ENCODE peak calls at places on chromosomes 1 and 21, in ten cellular contexts. X, C, Z, A, Y, E, S, O, V and J are unnamed samples.

GRCh38 chr21:44354775-44355771 is 1.7 kb downstream of the TRPM2 start:
- DNase-seq in X (no peak), C (no peak), Z (peak; percentile 31), A (no peak), Y (no peak), E (no peak), S (no peak), O (no peak), V (no peak), J (no peak)

GRCh38 chr1:230057681-230058565 is 9.1 kb upstream of the GALNT2 start:
- DNase-seq in X (no peak), C (peak; percentile 30), Z (no peak), A (peak; percentile 65), Y (no peak), E (no peak), S (no peak), O (no peak), V (no peak), J (no peak)

GRCh38 chr1:202154766-202155477 is 5.5 kb downstream of the PTPN7 start:
- DNase-seq in X (peak; percentile 82), C (peak; percentile 91), Z (peak; percentile 46), A (no peak), Y (no peak), E (peak; percentile 46), S (peak; percentile 33), O (peak; percentile 31), V (no peak), J (no peak)

GRCh38 chr1:99441234-99442095 is 177.2 kb downstream of the PLPPR4 start:
- DNase-seq in X (peak; percentile 41), C (no peak), Z (no peak), A (no peak), Y (no peak), E (no peak), S (peak; percentile 73), O (no peak), V (no peak), J (no peak)

GRCh38 chr1:114330451-114330983 is 176.8 kb upstream of the SYT6 start:
- DNase-seq in X (no peak), C (no peak), Z (no peak), A (no peak), Y (no peak), E (no peak), S (no peak), O (no peak), V (no peak), J (no peak)

GRCh38 chr1:245263701-245264100 is 108.9 kb downstream of the KIF26B start:
- DNase-seq in X (peak; percentile 54), C (no peak), Z (no peak), A (no peak), Y (no peak), E (no peak), S (no peak), O (no peak), V (no peak), J (no peak)

GRCh38 chr1:108854226-108855019 is 2.5 kb downstream of the AKNAD1 start:
- DNase-seq in X (peak; percentile 27), C (no peak), Z (no peak), A (no peak), Y (no peak), E (no peak), S (no peak), O (no peak), V (no peak), J (no peak)

GRCh38 chr1:30473920-30474817 is 249.2 kb downstream of the MATN1 start:
- DNase-seq in X (no peak), C (no peak), Z (no peak), A (no peak), Y (no peak), E (no peak), S (no peak), O (no peak), V (no peak), J (no peak)

GRCh38 chr1:54745274-54745673 is 19.0 kb downstream of the PARS2 start:
- DNase-seq in X (no peak), C (no peak), Z (no peak), A (no peak), Y (no peak), E (peak; percentile 51), S (no peak), O (no peak), V (no peak), J (no peak)

GRCh38 chr1:86504895-86505625 is 36.3 kb downstream of the CLCA1 start:
- DNase-seq in X (no peak), C (no peak), Z (no peak), A (no peak), Y (no peak), E (peak; percentile 57), S (peak; percentile 83), O (no peak), V (no peak), J (no peak)

GRCh38 chr1:234409328-234409727 is 36.1 kb downstream of the COA6 start:
- DNase-seq in X (no peak), C (no peak), Z (no peak), A (no peak), Y (no peak), E (no peak), S (no peak), O (no peak), V (no peak), J (no peak)

GRCh38 chr1:202159534-202160371 is 649 bp downstream of the PTPN7 start:
- DNase-seq in X (no peak), C (no peak), Z (peak; percentile 75), A (no peak), Y (no peak), E (no peak), S (no peak), O (no peak), V (no peak), J (no peak)

GRCh38 chr1:51569284-51570062 is 47.4 kb upstream of the OSBPL9 start:
- DNase-seq in X (peak; percentile 58), C (peak; percentile 70), Z (peak; percentile 83), A (no peak), Y (no peak), E (peak; percentile 87), S (peak; percentile 98), O (no peak), V (peak; percentile 40), J (no peak)

GRCh38 chr1:152096931-152097330 is 8.1 kb upstream of the TCHHL1 start:
- DNase-seq in X (no peak), C (no peak), Z (no peak), A (no peak), Y (no peak), E (no peak), S (no peak), O (no peak), V (no peak), J (no peak)

GRCh38 chr1:15430787-15431570 is 7.3 kb upstream of the CTRC start:
- DNase-seq in X (peak; percentile 75), C (peak; percentile 97), Z (peak; percentile 30), A (peak; percentile 94), Y (peak; percentile 67), E (peak; percentile 59), S (peak; percentile 59), O (no peak), V (peak; percentile 68), J (peak; percentile 71)

GRCh38 chr1:29362116-29362515 is 125.8 kb downstream of the PTPRU start:
- DNase-seq in X (no peak), C (peak; percentile 23), Z (no peak), A (no peak), Y (no peak), E (no peak), S (no peak), O (no peak), V (no peak), J (no peak)
- H3K9me3 ChIP-seq in X (no peaks in the 10 kb centered on the region), C (no peaks in the 10 kb centered on the region), Z (no peaks in the 10 kb centered on the region), A (no peaks in the 10 kb centered on the region), Y (no peaks in the 10 kb centered on the region), E (no peaks in the 10 kb centered on the region), S (no peaks in the 10 kb centered on the region), O (no peaks in the 10 kb centered on the region), V (no peaks in the 10 kb centered on the region), J (no peaks in the 10 kb centered on the region)

DNA sequence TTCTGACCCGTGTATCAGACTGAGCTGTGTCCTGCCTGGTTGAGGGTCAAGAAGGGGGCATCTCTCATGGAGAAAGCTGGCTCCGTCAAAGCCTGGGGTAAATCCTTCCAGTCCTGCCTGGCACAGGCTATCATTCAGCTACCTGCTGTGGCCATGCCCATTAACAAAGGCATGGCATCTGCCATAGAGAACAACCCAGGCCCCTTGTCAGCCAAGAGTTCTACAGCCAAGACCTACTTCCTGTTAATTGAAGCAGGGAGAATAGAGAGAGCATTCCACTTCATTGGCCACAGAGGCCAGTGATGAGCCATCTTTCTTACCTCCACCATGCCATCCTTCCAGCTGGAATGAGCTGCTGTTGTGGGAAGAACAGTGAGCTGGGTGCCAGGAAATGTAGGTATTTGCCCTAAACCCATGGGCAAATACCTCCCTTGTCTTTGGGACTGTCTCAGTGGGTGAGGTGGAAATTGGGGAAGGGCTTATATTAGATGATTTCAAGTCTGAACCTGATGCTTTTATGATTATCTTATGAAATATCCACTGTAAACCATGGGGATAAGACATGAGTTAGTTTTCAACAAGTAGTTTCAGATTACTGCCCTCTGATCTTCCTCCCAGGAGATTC is 11.3 kb upstream of the KCNQ4 start:
- DNase-seq in X (no peak), C (no peak), Z (no peak), A (no peak), Y (no peak), E (no peak), S (no peak), O (no peak), V (no peak), J (no peak)
- H3K9me3 ChIP-seq in X (peaks cover 12% of the 10 kb centered on the region), C (peaks cover 11% of the 10 kb centered on the region), Z (no peaks in the 10 kb centered on the region), A (no peaks in the 10 kb centered on the region), Y (no peaks in the 10 kb centered on the region), E (no peaks in the 10 kb centered on the region), S (no peaks in the 10 kb centered on the region), O (no peaks in the 10 kb centered on the region), V (no peaks in the 10 kb centered on the region), J (no peaks in the 10 kb centered on the region)

DNA sequence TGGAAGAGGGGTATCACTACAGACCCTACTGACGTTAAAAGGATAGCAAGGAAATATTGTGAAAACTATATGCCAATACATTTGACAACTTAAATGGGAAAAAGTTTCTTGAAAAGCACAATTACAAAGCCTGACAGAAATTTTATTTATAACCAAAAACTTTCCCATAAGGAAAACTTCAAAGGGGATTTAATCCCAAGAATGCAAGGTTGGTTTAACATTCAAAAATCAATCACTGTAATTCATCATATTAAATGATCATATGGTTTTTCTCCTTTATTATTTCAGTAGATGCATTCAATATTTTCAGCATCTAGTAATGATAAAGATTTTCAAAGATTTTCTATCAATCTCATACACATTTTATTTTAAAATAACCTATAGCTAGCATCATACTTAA is 13.3 kb downstream of the LRRC8C start:
- DNase-seq in X (no peak), C (no peak), Z (no peak), A (no peak), Y (no peak), E (no peak), S (no peak), O (no peak), V (no peak), J (no peak)
- H3K9me3 ChIP-seq in X (peaks cover 7% of the 10 kb centered on the region), C (peaks cover 22% of the 10 kb centered on the region), Z (no peaks in the 10 kb centered on the region), A (no peaks in the 10 kb centered on the region), Y (peaks cover 12% of the 10 kb centered on the region), E (no peaks in the 10 kb centered on the region), S (no peaks in the 10 kb centered on the region), O (no peaks in the 10 kb centered on the region), V (no peaks in the 10 kb centered on the region), J (no peaks in the 10 kb centered on the region)

DNA sequence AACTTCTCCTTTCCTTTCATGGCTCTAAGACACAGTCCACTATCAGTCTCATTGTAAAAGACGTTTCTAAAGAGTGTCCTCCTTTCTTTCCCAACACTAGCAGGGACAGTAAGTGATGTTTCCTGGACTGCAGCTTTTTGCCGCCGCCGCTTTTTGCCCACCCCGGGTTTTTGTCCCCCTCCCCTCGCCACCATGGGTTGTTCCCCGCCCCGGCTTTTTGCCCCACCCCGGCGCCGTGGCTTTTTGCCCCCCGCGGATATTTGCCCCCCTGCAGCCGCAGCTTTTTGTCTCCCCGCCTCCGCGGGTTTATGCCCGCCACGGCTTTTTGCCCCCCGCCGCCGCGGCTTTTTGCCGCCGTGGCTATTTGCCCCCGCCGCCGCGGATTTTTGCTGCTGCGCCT is 95.2 kb downstream of the TPTE start:
- DNase-seq in X (no peak), C (no peak), Z (no peak), A (no peak), Y (no peak), E (no peak), S (no peak), O (no peak), V (no peak), J (no peak)
- H3K9me3 ChIP-seq in X (peaks cover 3% of the 10 kb centered on the region), C (peaks cover 57% of the 10 kb centered on the region), Z (no peaks in the 10 kb centered on the region), A (no peaks in the 10 kb centered on the region), Y (no peaks in the 10 kb centered on the region), E (no peaks in the 10 kb centered on the region), S (peaks cover 22% of the 10 kb centered on the region), O (no peaks in the 10 kb centered on the region), V (no peaks in the 10 kb centered on the region), J (no peaks in the 10 kb centered on the region)